ENCODE peak calls at places on chromosomes 13 and 19, in seven cellular contexts. X is stimulated activated CD4-positive, alpha-beta T cell treated with anti-CD3 and anti-CD28 coated beads, Interleukin-1b, Interleukin-23, amount 100 ng/mL, for 24 hours; E is ascending aorta; P is SK-MEL-5; V is HFF-Myc; K is A172; R is cardiac muscle cell. U is an unnamed sample.

GRCh38 chr19:923551-924211 is 2.2 kb upstream of the ARID3A start:
- DNase-seq in X (no peak), E (no peak), P (no peak), V (no peak), K (no peak), R (no peak), U (no peak)

GRCh38 chr19:15297416-15298224 is 34.7 kb downstream of the BRD4 start:
- DNase-seq in X (no peak), E (no peak), P (peak), V (peak), K (no peak), R (peak), U (no peak)

GRCh38 chr13:64007334-64007733 is 2591.7 kb upstream of the PCDH20 start:
- DNase-seq in X (no peak), E (no peak), P (no peak), V (no peak), K (peak), R (no peak), U (no peak)

GRCh38 chr13:93708323-93709075 is 481.9 kb downstream of the GPC6 start:
- DNase-seq in X (no peak), E (no peak), P (no peak), V (no peak), K (no peak), R (no peak), U (no peak)

GRCh38 chr13:26957163-26957562 is 196.6 kb upstream of the GPR12 start:
- DNase-seq in X (no peak), E (no peak), P (no peak), V (no peak), K (no peak), R (no peak), U (no peak)

GRCh38 chr19:51064534-51065220 is at the start of gene KLK13:
- DNase-seq in X (no peak), E (no peak), P (no peak), V (no peak), K (no peak), R (peak), U (no peak)

GRCh38 chr13:59269476-59269875 is 894.3 kb downstream of the DIAPH3 start:
- DNase-seq in X (no peak), E (no peak), P (peak), V (no peak), K (peak), R (peak), U (no peak)

GRCh38 chr13:51292000-51292550 is 47.4 kb upstream of the SERPINE3 start:
- DNase-seq in X (no peak), E (no peak), P (no peak), V (no peak), K (no peak), R (peak), U (no peak)

GRCh38 chr19:48501446-48501960 is 10.1 kb downstream of the LMTK3 start:
- DNase-seq in X (no peak), E (peak), P (no peak), V (no peak), K (no peak), R (no peak), U (peak)

GRCh38 chr19:39434123-39435076 is 1.3 kb downstream of the RPS16 start:
- DNase-seq in X (no peak), E (no peak), P (no peak), V (no peak), K (no peak), R (no peak), U (no peak)

GRCh38 chr19:29596885-29597525 is 9.1 kb upstream of the POP4 start:
- DNase-seq in X (no peak), E (peak), P (peak), V (no peak), K (peak), R (peak), U (no peak)

U was measured in tibial artery.